ENCODE peak calls at places on chromosomes 12 and 14, in six cellular contexts. N is neuronal stem cell, H is IMR-90, E is mesendoderm, K is mesenchymal stem cell, X is H1. W is an unnamed sample.

GRCh38 chr12:14902465-14902864 is 16.8 kb upstream of the MGP start:
- DNase-seq in N (no peak), H (peak; percentile 8), E (no peak), K (peak; percentile 30), X (no peak), W (no peak)

GRCh38 chr12:43969882-43970281 is 134.0 kb downstream of the TMEM117 start:
- DNase-seq in N (no peak), H (peak; percentile 80), E (no peak), K (no peak), X (no peak), W (no peak)

GRCh38 chr12:38775457-38775856 is 129.9 kb downstream of the CPNE8 start:
- DNase-seq in N (no peak), H (no peak), E (no peak), K (no peak), X (no peak), W (no peak)

GRCh38 chr14:23137221-23138172 is 18.4 kb upstream of the CEBPE start:
- DNase-seq in N (no peak), H (no peak), E (no peak), K (no peak), X (no peak), W (no peak)

GRCh38 chr14:72215080-72215479 is 282.9 kb downstream of the RGS6 start:
- DNase-seq in N (no peak), H (no peak), E (no peak), K (no peak), X (no peak), W (no peak)

GRCh38 chr12:120229583-120230325 is 28.8 kb upstream of the RPLP0 start:
- DNase-seq in N (no peak), H (no peak), E (peak; percentile 97), K (peak; percentile 79), X (no peak), W (peak; percentile 68)

GRCh38 chr12:64814432-64814831 is 10.0 kb upstream of the TBC1D30 start:
- DNase-seq in N (no peak), H (no peak), E (no peak), K (no peak), X (no peak), W (no peak)

GRCh38 chr12:26185532-26186320 is 9.6 kb upstream of the SSPN start:
- DNase-seq in N (no peak), H (no peak), E (peak; percentile 51), K (no peak), X (no peak), W (no peak)

GRCh38 chr14:64421166-64421565 is 33.0 kb downstream of the MTHFD1 start:
- DNase-seq in N (no peak), H (peak; percentile 73), E (no peak), K (no peak), X (no peak), W (no peak)

GRCh38 chr12:31235868-31236395 is 90.0 kb downstream of the SINHCAF start:
- DNase-seq in N (no peak), H (no peak), E (no peak), K (no peak), X (no peak), W (no peak)

GRCh38 chr14:53032161-53032803 is 81.4 kb upstream of the FERMT2 start:
- DNase-seq in N (peak; percentile 5), H (peak; percentile 88), E (no peak), K (peak; percentile 75), X (no peak), W (no peak)

GRCh38 chr12:112828534-112828933 is 37.0 kb downstream of the RPH3A start:
- DNase-seq in N (no peak), H (no peak), E (no peak), K (no peak), X (no peak), W (no peak)

GRCh38 chr12:114371250-114371649 is 34.7 kb downstream of the TBX5 start:
- DNase-seq in N (no peak), H (no peak), E (no peak), K (no peak), X (no peak), W (no peak)

GRCh38 chr12:102479099-102479887 is 1.1 kb downstream of the IGF1 start:
- DNase-seq in N (no peak), H (no peak), E (peak; percentile 60), K (no peak), X (no peak), W (no peak)

GRCh38 chr14:62143235-62143634 is 381.0 kb downstream of the SNAPC1 start:
- DNase-seq in N (no peak), H (peak; percentile 68), E (no peak), K (no peak), X (no peak), W (no peak)

GRCh38 chr12:30806989-30807694 is 52.4 kb upstream of the CAPRIN2 start:
- DNase-seq in N (peak; percentile 60), H (peak; percentile 76), E (peak; percentile 89), K (peak; percentile 79), X (no peak), W (peak; percentile 77)

GRCh38 chr14:25150934-25151790 is 101.2 kb upstream of the STXBP6 start:
- DNase-seq in N (no peak), H (peak; percentile 71), E (peak; percentile 57), K (peak; percentile 71), X (no peak), W (no peak)

GRCh38 chr12:43221216-43221615 is 330.8 kb downstream of the ADAMTS20 start:
- DNase-seq in N (no peak), H (no peak), E (peak; percentile 5), K (no peak), X (no peak), W (peak; percentile 33)

GRCh38 chr14:75452324-75452723 is 24.5 kb downstream of the JDP2 start:
- DNase-seq in N (no peak), H (no peak), E (peak; percentile 21), K (no peak), X (no peak), W (no peak)

GRCh38 chr12:11171953-11172675 is 1.1 kb downstream of the SMIM10L1 start:
- DNase-seq in N (no peak), H (peak; percentile 19), E (peak; percentile 45), K (no peak), X (no peak), W (no peak)

GRCh38 chr12:98110516-98110915 is 404.9 kb upstream of the TMPO start:
- DNase-seq in N (no peak), H (no peak), E (no peak), K (no peak), X (no peak), W (no peak)

GRCh38 chr14:68089146-68089715 is 269.7 kb downstream of the RAD51B start:
- DNase-seq in N (no peak), H (peak; percentile 61), E (no peak), K (peak; percentile 54), X (no peak), W (no peak)

GRCh38 chr14:64954491-64955240 is 12.1 kb upstream of the GPX2 start:
- DNase-seq in N (no peak), H (no peak), E (no peak), K (no peak), X (no peak), W (no peak)

GRCh38 chr12:121214855-121215745 is 5.2 kb downstream of the P2RX4 start:
- DNase-seq in N (no peak), H (peak; percentile 97), E (no peak), K (peak; percentile 99), X (no peak), W (no peak)

DNA sequence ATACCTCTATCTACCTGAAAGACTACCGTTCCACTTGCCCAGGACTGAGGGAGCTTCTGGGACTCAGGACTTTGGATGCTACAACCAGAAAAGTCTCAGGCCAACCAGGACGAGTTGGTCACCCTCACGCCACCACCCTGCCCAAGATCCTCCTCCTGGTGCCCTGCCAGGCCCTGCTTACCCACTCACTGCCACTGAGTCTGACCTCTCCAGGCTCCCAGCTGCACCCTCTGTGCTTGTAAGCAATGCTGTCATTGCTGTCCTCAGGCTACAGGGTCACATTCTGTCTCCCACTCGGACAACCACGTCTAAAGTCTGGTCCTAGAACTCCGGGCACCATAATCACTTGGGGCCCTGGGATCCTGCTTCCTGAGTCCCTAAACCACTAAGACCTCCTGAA is 9.2 kb downstream of the TTC7B start:
- DNase-seq in N (no peak), H (no peak), E (no peak), K (no peak), X (no peak), W (no peak)
- H2BK120ac ChIP-seq in N (no peak overlapping the region), H (no peak overlapping the region), E (no peak overlapping the region), K (no peak overlapping the region), X (no peak overlapping the region), W (no peak overlapping the region)

GRCh38 chr12:124567673-124568373 is 411 bp upstream of the NCOR2 start:
- DNase-seq in N (peak; percentile 72), H (peak; percentile 94), E (peak; percentile 75), K (peak; percentile 94), X (no peak), W (peak; percentile 75)
- H2BK120ac ChIP-seq in N (peak overlapping the region; percentile 76), H (peak overlapping the region; percentile 98), E (peak overlapping the region; percentile 33), K (peak overlapping the region; percentile 98), X (no peak overlapping the region), W (no peak overlapping the region)

GRCh38 chr14:101373690-101374295 is 187.5 kb upstream of the DIO3 start:
- DNase-seq in N (no peak), H (no peak), E (no peak), K (no peak), X (no peak), W (no peak)
- H2BK120ac ChIP-seq in N (no peak overlapping the region), H (no peak overlapping the region), E (no peak overlapping the region), K (no peak overlapping the region), X (no peak overlapping the region), W (no peak overlapping the region)

GRCh38 chr12:89951050-89951693 is 242.5 kb upstream of the ATP2B1 start:
- DNase-seq in N (no peak), H (peak; percentile 84), E (peak; percentile 48), K (peak; percentile 61), X (no peak), W (no peak)
- H2BK120ac ChIP-seq in N (no peak overlapping the region), H (peak overlapping the region; percentile 28), E (no peak overlapping the region), K (no peak overlapping the region), X (no peak overlapping the region), W (no peak overlapping the region)

GRCh38 chr14:100873083-100873482 is 30.4 kb downstream of the RTL1 start:
- DNase-seq in N (no peak), H (no peak), E (no peak), K (no peak), X (no peak), W (no peak)
- H2BK120ac ChIP-seq in N (no peak overlapping the region), H (no peak overlapping the region), E (no peak overlapping the region), K (no peak overlapping the region), X (no peak overlapping the region), W (no peak overlapping the region)

GRCh38 chr12:2489266-2489665 is 305.5 kb upstream of the FKBP4 start:
- DNase-seq in N (no peak), H (no peak), E (peak; percentile 52), K (no peak), X (no peak), W (no peak)
- H2BK120ac ChIP-seq in N (no peak overlapping the region), H (no peak overlapping the region), E (no peak overlapping the region), K (no peak overlapping the region), X (no peak overlapping the region), W (no peak overlapping the region)

DNA sequence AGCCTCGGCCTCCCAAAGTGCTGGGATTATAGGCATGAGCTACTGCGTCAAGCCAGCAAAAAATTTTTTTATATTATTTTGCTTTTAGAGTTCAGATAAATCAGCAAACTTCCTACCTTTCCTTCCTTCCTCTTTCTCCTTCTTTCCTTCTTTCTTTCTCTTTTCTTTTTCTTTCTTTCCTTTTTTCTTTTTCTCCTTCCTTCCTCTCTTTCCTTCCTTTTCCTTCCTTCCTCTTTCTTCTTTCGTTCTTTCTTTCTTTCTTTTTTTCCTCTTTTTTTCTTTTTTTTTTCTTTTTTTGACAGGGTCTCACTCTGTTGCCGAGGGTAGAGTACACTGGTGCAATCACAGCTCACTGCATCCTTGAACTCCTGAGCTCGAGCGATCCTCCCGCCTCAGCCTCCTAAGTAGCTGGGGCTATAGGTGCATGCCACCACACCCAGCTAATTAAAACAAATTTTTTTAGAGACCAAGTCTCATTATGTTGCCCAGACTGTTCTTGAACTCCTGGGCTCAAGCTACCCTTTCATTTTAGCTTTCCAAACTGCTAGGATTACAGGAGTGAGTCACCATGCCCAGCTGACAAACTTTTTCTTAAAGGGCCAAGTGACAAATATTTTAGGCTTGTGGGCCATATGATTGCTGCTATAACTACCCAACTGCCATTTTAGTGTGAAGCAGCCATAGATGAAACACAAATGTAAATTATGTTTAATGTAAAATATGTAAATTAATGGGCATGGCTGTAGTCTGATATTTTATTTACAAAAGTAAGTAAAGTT is 7.1 kb upstream of the WASHC4 start:
- DNase-seq in N (no peak), H (peak; percentile 76), E (peak; percentile 42), K (peak; percentile 80), X (no peak), W (no peak)
- H2BK120ac ChIP-seq in N (no peak overlapping the region), H (no peak overlapping the region), E (no peak overlapping the region), K (no peak overlapping the region), X (no peak overlapping the region), W (no peak overlapping the region)

W was measured in H9.